ENCODE peak calls at places on chromosomes 5 and 9, in seven cellular contexts. V is IMR-90, F is pancreas, I is neural crest cell, H is vagina, P is lower leg skin, W is heart left ventricle. S is an unnamed sample.

GRCh38 chr5:155895484-155895883 is 431.5 kb upstream of the SGCD start:
- DNase-seq in V (no peak), F (no peak), I (no peak), H (no peak), P (no peak), W (no peak), S (no peak)

GRCh38 chr9:101462558-101462957 is 27.0 kb upstream of the ALDOB start:
- DNase-seq in V (peak), F (no peak), I (no peak), H (no peak), P (no peak), W (no peak), S (no peak)

GRCh38 chr5:78182838-78183237 is 111.7 kb downstream of the AP3B1 start:
- DNase-seq in V (no peak), F (no peak), I (no peak), H (no peak), P (no peak), W (no peak), S (no peak)

GRCh38 chr9:71285191-71285656 is 163.8 kb upstream of the TRPM3 start:
- DNase-seq in V (peak), F (no peak), I (peak), H (no peak), P (peak), W (peak), S (peak)

GRCh38 chr9:35517136-35517535 is 27.2 kb downstream of the RUSC2 start:
- DNase-seq in V (peak), F (no peak), I (no peak), H (no peak), P (no peak), W (no peak), S (no peak)

GRCh38 chr9:134403682-134404301 is 77.5 kb downstream of the RXRA start:
- DNase-seq in V (peak), F (no peak), I (no peak), H (no peak), P (peak), W (peak), S (no peak)

GRCh38 chr5:122295138-122295537 is 16.9 kb upstream of the SNCAIP start:
- DNase-seq in V (no peak), F (no peak), I (no peak), H (no peak), P (no peak), W (no peak), S (peak)

GRCh38 chr5:170105643-170106611 is at the start of gene FOXI1:
- DNase-seq in V (no peak), F (no peak), I (no peak), H (peak), P (no peak), W (no peak), S (no peak)

GRCh38 chr5:121053055-121053985 is 589.2 kb downstream of the PRR16 start:
- DNase-seq in V (no peak), F (no peak), I (no peak), H (no peak), P (no peak), W (no peak), S (no peak)

GRCh38 chr9:35520404-35520790 is 30.5 kb downstream of the RUSC2 start:
- DNase-seq in V (peak), F (no peak), I (no peak), H (no peak), P (no peak), W (no peak), S (no peak)

GRCh38 chr5:134122530-134122929 is 8.0 kb downstream of the TCF7 start:
- DNase-seq in V (no peak), F (no peak), I (no peak), H (no peak), P (no peak), W (no peak), S (no peak)

GRCh38 chr5:16807475-16807874 is 128.6 kb downstream of the MYO10 start:
- DNase-seq in V (no peak), F (no peak), I (no peak), H (no peak), P (no peak), W (no peak), S (no peak)

GRCh38 chr5:989961-990530 is 18.6 kb upstream of the NKD2 start:
- DNase-seq in V (no peak), F (no peak), I (peak), H (peak), P (peak), W (peak), S (peak)
- TF ChIP-seq CTCF in V (no peak), F (no peak), I (no peak), H (no peak), P (no peak), W (peak), S (no peak)

GRCh38 chr5:141135718-141136266 is 786 bp downstream of the PCDHB5 start:
- DNase-seq in V (no peak), F (no peak), I (no peak), H (no peak), P (no peak), W (no peak), S (no peak)

DNA sequence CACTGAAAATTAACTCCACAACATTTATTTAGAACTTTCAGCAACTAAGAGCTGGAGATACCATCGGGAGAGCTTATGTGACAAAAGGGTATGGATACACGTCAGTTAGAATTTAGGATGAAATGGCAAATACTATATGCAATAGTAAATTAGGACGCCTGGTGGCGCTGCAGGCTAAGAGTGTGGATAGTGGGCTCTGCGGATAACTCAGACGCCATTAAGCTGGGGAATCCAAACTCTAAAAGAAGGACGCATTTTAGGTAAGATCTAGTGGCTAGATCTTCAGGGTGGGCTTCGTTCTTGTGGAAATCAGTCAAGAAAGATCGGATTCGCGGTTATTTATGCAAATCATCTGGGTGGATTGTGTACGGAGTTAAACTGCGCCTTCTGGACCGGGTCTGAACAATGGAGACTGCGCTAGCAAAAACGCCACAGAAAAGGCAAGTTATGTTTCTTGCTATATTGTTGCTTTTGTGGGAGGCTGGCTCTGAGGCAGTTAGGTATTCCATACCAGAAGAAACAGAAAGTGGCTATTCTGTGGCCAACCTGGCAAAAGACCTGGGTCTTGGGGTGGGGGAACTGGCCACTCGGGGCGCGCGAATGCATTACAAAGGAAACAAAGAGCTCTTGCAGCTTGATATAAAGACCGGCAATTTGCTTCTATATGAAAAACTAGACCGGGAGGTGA is at the start of gene PCDHB5:
- DNase-seq in V (no peak), F (no peak), I (no peak), H (no peak), P (no peak), W (no peak), S (peak)
- TF ChIP-seq CTCF in V (peak), F (peak), I (peak), H (no peak), P (no peak), W (peak), S (peak)

GRCh38 chr5:115389799-115390382 is 93.4 kb upstream of the CCDC112 start:
- DNase-seq in V (no peak), F (no peak), I (no peak), H (no peak), P (no peak), W (no peak), S (peak)
- TF ChIP-seq CTCF in V (no peak), F (no peak), I (no peak), H (no peak), P (no peak), W (no peak), S (no peak)

GRCh38 chr5:109961755-109962154 is 272.0 kb downstream of the MAN2A1 start:
- DNase-seq in V (no peak), F (no peak), I (no peak), H (no peak), P (no peak), W (no peak), S (no peak)

GRCh38 chr5:109962882-109963603 is 273.3 kb downstream of the MAN2A1 start:
- DNase-seq in V (no peak), F (no peak), I (no peak), H (no peak), P (no peak), W (no peak), S (no peak)

GRCh38 chr5:109956884-109957283 is 267.2 kb downstream of the MAN2A1 start:
- DNase-seq in V (no peak), F (no peak), I (no peak), H (no peak), P (no peak), W (no peak), S (peak)

GRCh38 chr5:109958082-109958481 is 268.4 kb downstream of the MAN2A1 start:
- DNase-seq in V (no peak), F (no peak), I (no peak), H (no peak), P (no peak), W (no peak), S (no peak)

GRCh38 chr5:109959652-109960051 is 269.9 kb downstream of the MAN2A1 start:
- DNase-seq in V (no peak), F (no peak), I (no peak), H (no peak), P (no peak), W (no peak), S (no peak)
- TF ChIP-seq CTCF in V (no peak), F (no peak), I (peak), H (no peak), P (no peak), W (no peak), S (peak)